ENCODE peak calls at places on chromosomes 6 and 20, in six cellular contexts. F is naive thymus-derived CD4-positive, alpha-beta T cell; R is lower lobe of right lung; L is Right ventricle myocardium superior; V is activated CD8-positive, alpha-beta memory T cell treated with anti-CD3 and anti-CD28 coated beads for 48 hours; T is H9. Z is an unnamed sample.

GRCh38 chr6:116406678-116407345 is 36.1 kb downstream of the DSE start:
- DNase-seq in R (no peak), F (no peak), L (no peak), T (no peak), V (no peak), Z (peak)

GRCh38 chr20:4480104-4480503 is 241.6 kb upstream of the PRND start:
- DNase-seq in L (no peak), F (no peak), T (no peak), R (no peak), V (no peak), Z (no peak)

GRCh38 chr6:113496157-113496556 is 361.0 kb upstream of the MARCKS start:
- DNase-seq in R (no peak), T (no peak), F (no peak), V (no peak), L (no peak), Z (no peak)

GRCh38 chr20:63116412-63117106 is 99.4 kb downstream of the YTHDF1 start:
- DNase-seq in L (peak), F (no peak), R (peak), V (no peak), T (peak), Z (peak)

GRCh38 chr6:117317261-117317660 is 51.9 kb downstream of the VGLL2 start:
- DNase-seq in L (no peak), F (no peak), T (no peak), V (no peak), R (no peak), Z (no peak)

GRCh38 chr6:119669228-119669627 is 319.7 kb upstream of the MAN1A1 start:
- DNase-seq in R (no peak), F (no peak), T (no peak), V (no peak), L (no peak), Z (no peak)

GRCh38 chr6:126550323-126550722 is 210.4 kb downstream of the CENPW start:
- DNase-seq in L (no peak), F (no peak), R (no peak), V (no peak), T (peak), Z (no peak)

GRCh38 chr6:82111818-82112217 is 135.7 kb downstream of the IBTK start:
- DNase-seq in V (no peak), L (no peak), R (no peak), F (no peak), T (no peak), Z (no peak)

GRCh38 chr20:17611290-17611539 is 41.3 kb downstream of the DSTN start:
- DNase-seq in R (no peak), V (no peak), L (no peak), F (peak), T (no peak), Z (no peak)

GRCh38 chr20:19370076-19371075 is 157.9 kb downstream of the SLC24A3 start:
- DNase-seq in T (no peak), F (no peak), V (no peak), R (no peak), L (no peak), Z (no peak)

GRCh38 chr6:7921582-7922199 is 11.1 kb upstream of the TXNDC5 start:
- DNase-seq in T (no peak), L (no peak), F (no peak), V (no peak), R (no peak), Z (no peak)